ENCODE peak calls at places on chromosome 5, in six cellular contexts. V, K, P, U, M and A are unnamed samples. For H3K27me3, the result is how much of the 10 kb centered on the place peaks cover.

GRCh38 chr5:72552041-72552557 is 44.9 kb upstream of the ZNF366 start:
- DNase-seq in P (no peak), V (no peak), K (peak), U (no peak), M (no peak), A (no peak)

GRCh38 chr5:132459983-132460834 is 30.4 kb downstream of the IRF1 start:
- DNase-seq in P (no peak), U (no peak), V (no peak), K (no peak), M (peak), A (peak)

GRCh38 chr5:111697881-111698757 is 58.9 kb downstream of the NREP start:
- DNase-seq in K (no peak), M (no peak), V (no peak), P (no peak), U (peak), A (no peak)

GRCh38 chr5:103394676-103395075 is 136.1 kb downstream of the MACIR start:
- DNase-seq in M (no peak), P (no peak), U (no peak), V (no peak), K (no peak), A (no peak)

GRCh38 chr5:10330511-10331105 is 22.9 kb upstream of the MARCHF6 start:
- DNase-seq in K (no peak), P (no peak), V (no peak), U (no peak), M (no peak), A (no peak)

GRCh38 chr5:78367318-78367991 is 7.0 kb downstream of the SCAMP1 start:
- DNase-seq in P (no peak), V (no peak), U (no peak), M (no peak), K (no peak), A (no peak)

GRCh38 chr5:41200506-41200905 is 12.8 kb downstream of the C6 start:
- DNase-seq in M (no peak), U (no peak), K (no peak), P (no peak), V (no peak), A (no peak)

GRCh38 chr5:45532826-45533624 is 163.2 kb downstream of the HCN1 start:
- DNase-seq in U (no peak), V (peak), P (no peak), K (no peak), M (no peak), A (no peak)

GRCh38 chr5:66864240-66864884 is 268.2 kb downstream of the MAST4 start:
- DNase-seq in U (no peak), V (no peak), M (no peak), P (no peak), K (peak), A (no peak)

GRCh38 chr5:135028791-135029467 is 5.1 kb downstream of the PITX1 start:
- DNase-seq in V (no peak), M (no peak), U (peak), P (no peak), K (no peak), A (peak)

GRCh38 chr5:115461506-115462290 is 82.9 kb downstream of the FEM1C start:
- DNase-seq in M (no peak), U (no peak), V (no peak), K (peak), P (no peak), A (no peak)

GRCh38 chr5:566636-567309 is 42.5 kb upstream of the SLC9A3 start:
- DNase-seq in K (no peak), P (no peak), V (no peak), U (no peak), M (no peak), A (no peak)
- H3K27me3 ChIP-seq in K (under half), P (half or more), V (under half), U (under half), M (half or more), A (half or more)

DNA sequence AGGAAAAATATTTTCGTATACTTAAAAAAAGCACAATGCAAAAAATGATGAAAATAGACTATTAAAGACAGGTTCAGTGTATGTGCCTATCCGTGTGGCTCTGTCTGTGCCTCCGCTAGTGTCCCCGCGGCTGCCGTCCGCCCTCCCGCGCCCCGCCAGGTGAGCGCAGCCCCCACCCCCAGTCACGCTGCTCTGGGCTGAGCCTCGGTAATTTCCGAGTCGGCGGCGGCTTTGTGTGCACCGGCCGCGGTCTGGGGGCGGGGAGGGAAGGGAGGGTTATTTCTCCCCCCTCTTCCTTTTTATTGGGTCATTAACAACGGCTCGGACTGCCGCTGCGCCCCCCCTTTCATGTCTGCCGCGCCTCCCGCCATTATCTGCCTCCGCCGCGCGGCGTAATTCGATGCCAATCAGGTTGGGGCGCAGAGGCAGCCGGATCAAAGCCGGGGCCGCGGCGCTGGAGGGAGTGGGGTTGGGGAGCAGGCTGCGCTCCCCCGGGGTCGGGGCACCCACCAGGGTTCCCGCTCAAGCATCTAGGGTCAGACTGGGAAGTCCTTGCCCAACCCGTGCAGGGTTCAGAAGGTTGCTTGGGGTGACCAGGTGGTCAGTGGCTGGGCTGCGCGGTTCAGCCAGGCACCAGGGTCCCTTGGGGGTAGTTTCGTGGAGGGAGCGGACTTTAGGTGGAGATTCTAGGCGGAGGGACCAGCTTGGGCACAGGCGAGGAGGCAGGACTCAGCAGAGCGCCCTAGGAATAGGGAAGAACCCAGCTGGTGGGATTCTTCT is 39.5 kb upstream of the PSD2 start:
- DNase-seq in K (no peak), V (no peak), U (no peak), M (no peak), P (no peak), A (no peak)
- H3K27me3 ChIP-seq in K (under half), V (under half), U (under half), M (half or more), P (half or more), A (half or more)

DNA sequence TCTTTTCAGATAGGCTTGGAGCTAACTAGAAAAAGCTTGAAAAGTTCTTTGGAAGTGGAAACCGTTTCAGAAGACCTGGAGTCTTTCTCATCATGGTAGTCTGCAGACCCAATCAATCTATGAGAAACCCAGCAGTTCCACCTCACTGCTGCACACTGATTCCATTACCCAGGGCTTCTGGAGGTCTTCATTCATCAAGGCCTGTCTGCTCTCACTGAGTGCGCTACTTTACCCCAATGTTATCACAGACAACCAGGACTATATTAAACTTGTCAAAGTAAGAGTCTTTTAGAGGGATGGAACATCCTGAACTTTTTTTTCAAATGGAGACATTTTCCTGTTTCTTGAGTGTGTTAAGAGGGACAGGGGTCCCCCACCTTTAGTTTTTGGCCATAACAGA is 93.1 kb downstream of the BOD1 start:
- DNase-seq in U (no peak), V (no peak), K (no peak), P (no peak), M (no peak), A (no peak)
- H3K27me3 ChIP-seq in U (under half), V (under half), K (under half), P (under half), M (under half), A (under half)

GRCh38 chr5:167947312-167947711 is 344.1 kb upstream of the WWC1 start:
- DNase-seq in U (no peak), P (no peak), M (no peak), V (no peak), K (no peak), A (no peak)

GRCh38 chr5:167949435-167949834 is 342.0 kb upstream of the WWC1 start:
- DNase-seq in M (no peak), U (no peak), K (no peak), V (no peak), P (no peak), A (no peak)

GRCh38 chr5:167943353-167943752 is 348.1 kb upstream of the WWC1 start:
- DNase-seq in U (no peak), M (no peak), P (no peak), K (no peak), V (no peak), A (no peak)

GRCh38 chr5:167944121-167944858 is 347.2 kb upstream of the WWC1 start:
- DNase-seq in P (no peak), K (peak), V (no peak), U (no peak), M (no peak), A (no peak)

DNA sequence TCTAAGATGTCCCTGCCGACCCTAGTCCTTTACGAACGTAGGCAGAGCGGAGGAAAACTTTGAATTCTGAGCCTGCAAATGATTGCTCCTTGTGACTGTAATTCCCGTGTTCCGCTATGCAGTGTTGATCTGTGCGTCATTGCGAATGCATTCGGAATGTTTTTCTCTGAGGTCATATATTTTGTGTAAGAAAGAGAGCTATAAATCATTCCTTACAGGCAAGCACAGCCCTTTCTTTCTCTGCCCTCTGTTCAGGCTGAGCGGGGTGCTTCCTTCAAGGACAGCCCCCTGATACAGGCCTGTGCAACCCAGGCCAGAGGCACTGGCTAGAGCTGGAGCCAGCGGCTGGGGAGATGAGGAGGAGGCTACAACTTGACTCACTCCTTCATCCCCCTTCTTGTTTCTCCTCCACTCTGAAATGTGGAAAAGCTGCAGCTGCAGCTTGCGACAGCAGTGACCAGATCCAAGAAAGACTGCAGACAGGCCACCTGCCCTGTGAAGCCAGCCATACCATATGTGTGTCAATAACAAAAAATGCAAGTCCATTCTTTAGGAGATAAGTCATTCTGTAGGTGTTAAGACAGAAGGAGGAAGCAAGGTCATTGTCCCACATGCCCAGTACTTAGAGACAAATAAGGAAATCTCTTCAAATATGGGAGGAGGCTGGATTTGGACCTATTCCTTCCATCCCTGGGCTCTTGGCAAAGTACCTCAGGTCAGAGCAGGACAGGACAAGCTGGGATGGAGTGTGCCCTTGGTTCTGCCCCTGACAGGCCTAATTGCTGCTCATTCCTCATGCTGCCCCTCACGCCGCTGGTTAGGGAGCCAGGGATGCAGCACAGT is 345.7 kb upstream of the WWC1 start:
- DNase-seq in V (no peak), P (peak), K (peak), U (no peak), M (no peak), A (no peak)
- H3K27me3 ChIP-seq in V (under half), P (under half), K (under half), U (under half), M (under half), A (under half)

GRCh38 chr5:969421-969839 is 39.2 kb upstream of the NKD2 start:
- DNase-seq in K (no peak), P (no peak), M (peak), V (no peak), U (no peak), A (no peak)
- H3K27me3 ChIP-seq in K (under half), P (under half), M (under half), V (under half), U (under half), A (under half)